ENCODE peak calls at places on chromosome 14, in four cellular contexts. S is pancreas, Z is ovary, Q is kidney. J is an unnamed sample. For H3K4me1, the result is how much of the 10 kb centered on the place peaks cover.

GRCh38 chr14:35761922-35762321 is 47.2 kb downstream of the RALGAPA1 start:
- DNase-seq in S (no peak), Z (no peak), Q (no peak), J (no peak)

GRCh38 chr14:99846808-99847207 is 53.6 kb downstream of the EML1 start:
- DNase-seq in S (no peak), Z (no peak), Q (no peak), J (no peak)

GRCh38 chr14:56549721-56550120 is 29.9 kb upstream of the TMEM260 start:
- DNase-seq in S (no peak), Z (no peak), Q (no peak), J (no peak)

GRCh38 chr14:55578511-55578910 is 1.5 kb upstream of the KTN1 start:
- DNase-seq in S (no peak), Z (no peak), Q (no peak), J (no peak)

GRCh38 chr14:63295991-63296630 is 22.6 kb downstream of the GPHB5 start:
- DNase-seq in S (no peak), Z (no peak), Q (no peak), J (no peak)

GRCh38 chr14:22339277-22339676 is 249.7 kb downstream of the DAD1 start:
- DNase-seq in S (peak), Z (peak), Q (no peak), J (peak)

GRCh38 chr14:62357362-62357761 is 595.1 kb downstream of the SNAPC1 start:
- DNase-seq in S (no peak), Z (no peak), Q (no peak), J (no peak)

GRCh38 chr14:103097994-103098957 is 3.8 kb downstream of the EXOC3L4 start:
- DNase-seq in S (no peak), Z (no peak), Q (peak), J (no peak)

GRCh38 chr14:23362200-23362599 is 2.8 kb downstream of the EFS start:
- DNase-seq in S (no peak), Z (no peak), Q (no peak), J (no peak)

GRCh38 chr14:58942516-58942915 is 246.0 kb upstream of the DAAM1 start:
- DNase-seq in S (no peak), Z (no peak), Q (no peak), J (no peak)

GRCh38 chr14:37343307-37344094 is 145.8 kb downstream of the MIPOL1 start:
- DNase-seq in S (no peak), Z (no peak), Q (no peak), J (no peak)

GRCh38 chr14:49999826-50000214 is 106.9 kb downstream of the ARF6 start:
- DNase-seq in S (no peak), Z (no peak), Q (no peak), J (no peak)

GRCh38 chr14:50795909-50796308 is 35.1 kb downstream of the NIN start:
- DNase-seq in S (no peak), Z (no peak), Q (no peak), J (no peak)

GRCh38 chr14:61662001-61662400 is 33.3 kb upstream of the HIF1A start:
- DNase-seq in S (no peak), Z (no peak), Q (no peak), J (no peak)

GRCh38 chr14:76651410-76652055 is 109.7 kb upstream of the VASH1 start:
- DNase-seq in S (no peak), Z (no peak), Q (no peak), J (no peak)

GRCh38 chr14:21093769-21094681 is 4.4 kb downstream of the ZNF219 start:
- DNase-seq in S (no peak), Z (peak), Q (no peak), J (no peak)

GRCh38 chr14:90644882-90645281 is 171.3 kb downstream of the TTC7B start:
- DNase-seq in S (no peak), Z (no peak), Q (no peak), J (peak)

GRCh38 chr14:24171422-24172260 is at the start of gene REC8:
- DNase-seq in S (peak), Z (peak), Q (peak), J (peak)

GRCh38 chr14:73723799-73724621 is 9.8 kb upstream of the PNMA1 start:
- DNase-seq in S (no peak), Z (peak), Q (peak), J (peak)

GRCh38 chr14:81162941-81163340 is 57.8 kb downstream of the GTF2A1 start:
- DNase-seq in S (no peak), Z (no peak), Q (no peak), J (no peak)

GRCh38 chr14:64745511-64746041 is 41.4 kb downstream of the PLEKHG3 start:
- DNase-seq in S (no peak), Z (no peak), Q (no peak), J (no peak)
- H3K27ac ChIP-seq in S (no peak), Z (peak), Q (peak), J (peak)

GRCh38 chr14:91870001-91870400 is 2.7 kb upstream of the TC2N start:
- DNase-seq in S (no peak), Z (no peak), Q (no peak), J (no peak)
- H3K4me1 ChIP-seq in S (half or more), Z (under half), Q (under half), J (under half)

DNA sequence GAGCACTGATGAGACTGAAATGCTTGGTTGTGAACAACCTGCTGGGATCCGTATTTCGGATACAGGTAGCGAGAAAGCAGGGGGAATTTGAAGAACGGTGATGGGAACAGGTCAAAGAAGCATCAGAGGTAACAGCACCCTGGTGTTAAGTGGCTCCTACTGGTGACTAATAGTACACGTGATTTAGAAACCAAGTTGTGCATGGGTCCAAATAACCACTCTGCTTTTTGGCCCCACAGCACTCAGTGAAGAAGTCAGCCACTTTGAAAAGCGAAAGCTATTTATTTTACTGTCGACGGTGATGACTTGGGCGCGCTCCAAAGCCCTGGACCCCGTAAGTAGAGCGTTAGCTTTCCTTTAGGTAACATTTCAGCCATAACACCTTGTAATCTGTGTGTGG is 16.7 kb downstream of the AK7 start:
- DNase-seq in S (no peak), Z (no peak), Q (no peak), J (no peak)
- TF ChIP-seq CTCF in S (no peak), Z (no peak), Q (no peak), J (no peak)

DNA sequence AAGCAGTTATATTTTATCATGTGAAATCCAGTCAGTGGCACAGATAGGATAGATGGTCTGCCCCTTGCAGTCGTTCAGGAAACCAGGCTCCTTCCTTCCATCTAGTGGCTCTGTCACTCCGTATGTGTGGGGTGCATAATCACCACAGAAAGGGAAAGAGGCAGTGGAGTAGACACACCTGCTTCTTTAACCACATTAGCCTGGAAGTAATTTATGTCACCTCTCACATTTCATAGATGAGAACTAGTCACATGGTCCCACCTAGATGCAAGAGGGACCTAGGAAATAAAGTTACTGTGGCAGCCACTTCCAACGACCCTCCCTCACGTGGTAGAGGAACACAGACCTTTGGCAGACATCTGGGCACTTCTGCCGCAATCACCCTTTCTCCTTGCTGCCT is 14.2 kb upstream of the RNU6-8 start:
- DNase-seq in S (no peak), Z (no peak), Q (no peak), J (no peak)
- H3K27ac ChIP-seq in S (no peak), Z (no peak), Q (no peak), J (no peak)

GRCh38 chr14:86038401-86038985 is 508.5 kb downstream of the FLRT2 start:
- DNase-seq in S (peak), Z (no peak), Q (no peak), J (no peak)
- H3K4me1 ChIP-seq in S (under half), Z (under half), Q (under half), J (under half)

GRCh38 chr14:60648169-60648933 is 926 bp downstream of the SIX1 start:
- DNase-seq in S (no peak), Z (no peak), Q (peak), J (no peak)
- TF ChIP-seq CTCF in S (no peak), Z (no peak), Q (no peak), J (no peak)

J was measured in uterus.